ENCODE peak calls at places on chromosomes 7 and 10, in six cellular contexts. G is GM13977, M is IMR-90, T is nephron progenitor cell, B is A549, H is left ventricle myocardium inferior. N is an unnamed sample.

GRCh38 chr7:127896683-127897082 is 134.6 kb downstream of the LRRC4 start:
- DNase-seq in G (no peak), M (no peak), T (no peak), B (no peak), H (no peak), N (no peak)

GRCh38 chr10:29932991-29933390 is 126.4 kb downstream of the JCAD start:
- DNase-seq in G (no peak), M (no peak), T (no peak), B (no peak), H (no peak), N (no peak)

GRCh38 chr10:24255907-24256306 is 47.0 kb downstream of the KIAA1217 start:
- DNase-seq in G (no peak), M (no peak), T (no peak), B (no peak), H (peak; percentile 40), N (no peak)

GRCh38 chr10:73998623-73999622 is 1.0 kb downstream of the VCL start:
- DNase-seq in G (no peak), M (peak; percentile 86), T (peak; percentile 63), B (peak; percentile 86), H (peak; percentile 47), N (peak; percentile 76)

GRCh38 chr10:23402856-23403255 is 36.0 kb upstream of the OTUD1 start:
- DNase-seq in G (no peak), M (no peak), T (no peak), B (no peak), H (no peak), N (no peak)

GRCh38 chr10:44992070-44992731 is 8.5 kb upstream of the ZNF22 start:
- DNase-seq in G (no peak), M (no peak), T (no peak), B (no peak), H (no peak), N (no peak)

GRCh38 chr7:108330237-108330636 is 126.0 kb downstream of the NRCAM start:
- DNase-seq in G (no peak), M (no peak), T (no peak), B (no peak), H (no peak), N (no peak)

GRCh38 chr10:89369142-89370105 is 8.4 kb upstream of the IFIT1B start:
- DNase-seq in G (peak; percentile 50), M (peak; percentile 60), T (no peak), B (no peak), H (no peak), N (peak; percentile 70)

GRCh38 chr10:68156373-68157185 is 47.3 kb downstream of the MYPN start:
- DNase-seq in G (peak; percentile 31), M (peak; percentile 76), T (peak; percentile 45), B (peak; percentile 35), H (no peak), N (no peak)

GRCh38 chr7:45648671-45648995 is 74.5 kb downstream of the ADCY1 start:
- DNase-seq in G (no peak), M (no peak), T (no peak), B (no peak), H (no peak), N (no peak)

GRCh38 chr10:73096041-73096451 is 620 bp downstream of the P4HA1 start:
- DNase-seq in G (peak; percentile 66), M (peak; percentile 60), T (peak; percentile 67), B (peak; percentile 60), H (peak; percentile 68), N (peak; percentile 85)

GRCh38 chr7:105866124-105866801 is 10.1 kb downstream of the ATXN7L1 start:
- DNase-seq in G (no peak), M (no peak), T (no peak), B (no peak), H (no peak), N (no peak)

GRCh38 chr7:69219381-69219780 is 378.9 kb upstream of the AUTS2 start:
- DNase-seq in G (no peak), M (no peak), T (no peak), B (no peak), H (no peak), N (no peak)

GRCh38 chr10:16732376-16732775 is 84.8 kb downstream of the RSU1 start:
- DNase-seq in G (no peak), M (peak; percentile 27), T (no peak), B (no peak), H (no peak), N (no peak)

GRCh38 chr7:157429001-157429679 is 92.3 kb downstream of the DNAJB6 start:
- DNase-seq in G (no peak), M (no peak), T (no peak), B (no peak), H (peak; percentile 7), N (no peak)

GRCh38 chr10:112269266-112269665 is 13.9 kb upstream of the TECTB start:
- DNase-seq in G (peak; percentile 10), M (peak; percentile 69), T (no peak), B (no peak), H (no peak), N (no peak)

GRCh38 chr7:91356915-91357314 is 92.7 kb downstream of the FZD1 start:
- DNase-seq in G (no peak), M (no peak), T (no peak), B (no peak), H (no peak), N (no peak)

GRCh38 chr7:100897111-100897608 is 1.5 kb upstream of the ACHE start:
- DNase-seq in G (peak; percentile 68), M (no peak), T (peak; percentile 79), B (no peak), H (peak; percentile 44), N (peak; percentile 70)

GRCh38 chr7:97480700-97481410 is 251.0 kb upstream of the TAC1 start:
- DNase-seq in G (no peak), M (no peak), T (no peak), B (no peak), H (no peak), N (no peak)

GRCh38 chr7:5296627-5297226 is 14.0 kb downstream of the SLC29A4 start:
- DNase-seq in G (peak; percentile 86), M (no peak), T (peak; percentile 91), B (no peak), H (no peak), N (peak; percentile 27)

GRCh38 chr7:5295039-5296014 is 12.6 kb downstream of the SLC29A4 start:
- DNase-seq in G (no peak), M (no peak), T (no peak), B (no peak), H (no peak), N (no peak)

GRCh38 chr7:5294169-5294987 is 11.6 kb downstream of the SLC29A4 start:
- DNase-seq in G (no peak), M (no peak), T (no peak), B (no peak), H (no peak), N (no peak)

GRCh38 chr7:5300366-5300765 is 17.6 kb downstream of the SLC29A4 start:
- DNase-seq in G (no peak), M (no peak), T (no peak), B (no peak), H (no peak), N (no peak)

DNA sequence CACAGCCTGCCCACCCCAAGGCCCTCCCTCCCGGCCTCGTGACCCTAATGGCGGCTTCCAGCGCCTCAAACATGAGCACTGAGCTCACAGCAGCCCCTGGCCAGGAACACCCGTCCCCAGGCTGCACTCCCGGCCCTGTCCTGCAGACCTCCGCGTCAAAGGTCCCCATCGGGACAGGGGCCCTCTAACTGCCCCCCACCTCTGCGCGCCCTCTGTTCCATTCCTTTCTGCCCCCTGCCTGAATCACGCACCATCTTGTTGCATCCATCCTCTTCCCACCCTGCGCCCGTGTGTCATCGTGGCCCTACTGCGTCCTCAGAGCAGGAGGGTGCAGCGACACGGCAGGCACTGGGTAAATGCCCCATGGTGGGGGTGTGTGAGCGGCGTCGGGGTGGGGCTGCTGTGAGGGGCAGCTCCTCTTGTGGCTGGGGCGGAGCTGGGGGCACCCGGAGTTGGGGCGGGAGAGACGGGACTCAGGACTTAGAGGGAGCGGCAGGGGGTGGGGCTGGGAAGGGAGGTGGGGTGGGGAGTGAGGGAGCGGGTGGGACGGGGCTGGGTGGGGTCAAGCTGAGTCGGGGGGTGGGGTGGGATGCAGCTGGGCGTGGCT is 13.4 kb downstream of the SLC29A4 start:
- DNase-seq in G (no peak), M (no peak), T (peak; percentile 25), B (no peak), H (no peak), N (no peak)
- TF ChIP-seq CTCF in G (no peak), M (no peak), T (no peak), B (no peak), H (no peak), N (no peak)

DNA sequence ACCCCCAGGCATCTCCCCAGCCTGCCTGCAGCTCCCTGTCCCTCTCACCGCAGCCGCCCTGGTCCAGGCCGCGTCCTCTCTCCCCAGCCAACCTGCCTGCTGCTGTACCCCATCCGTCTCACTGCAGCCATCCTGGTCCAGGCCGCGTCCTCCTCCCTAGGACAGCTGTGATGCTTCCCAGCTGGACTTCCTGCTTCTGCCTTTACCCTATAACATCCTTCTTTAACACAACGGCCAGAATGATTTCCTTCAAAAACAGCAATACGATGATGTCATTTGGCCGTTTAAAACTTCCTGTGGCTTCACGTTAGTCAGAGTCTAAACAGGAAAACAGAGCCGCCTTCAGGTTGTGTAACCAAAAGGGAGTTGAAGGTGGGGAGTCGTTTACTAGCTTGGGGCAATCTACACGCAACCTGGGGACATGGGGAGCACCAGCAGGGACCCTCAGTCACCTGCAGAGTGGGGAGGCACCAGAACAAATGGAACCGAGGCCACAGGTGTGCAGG is 32.2 kb upstream of the ZFAND2A start:
- DNase-seq in G (peak; percentile 56), M (peak; percentile 95), T (no peak), B (no peak), H (no peak), N (no peak)
- TF ChIP-seq CTCF in G (no peak), M (no peak), T (no peak), B (no peak), H (no peak), N (no peak)

GRCh38 chr7:139180700-139181311 is 50.2 kb upstream of the UBN2 start:
- DNase-seq in G (no peak), M (peak; percentile 37), T (no peak), B (no peak), H (no peak), N (no peak)

GRCh38 chr7:139172775-139173174 is 58.3 kb upstream of the UBN2 start:
- DNase-seq in G (no peak), M (no peak), T (no peak), B (no peak), H (no peak), N (no peak)

GRCh38 chr7:139182363-139182762 is 48.7 kb upstream of the UBN2 start:
- DNase-seq in G (no peak), M (no peak), T (no peak), B (no peak), H (no peak), N (no peak)

GRCh38 chr7:139181404-139181803 is 49.6 kb upstream of the UBN2 start:
- DNase-seq in G (no peak), M (peak; percentile 38), T (no peak), B (no peak), H (no peak), N (no peak)

DNA sequence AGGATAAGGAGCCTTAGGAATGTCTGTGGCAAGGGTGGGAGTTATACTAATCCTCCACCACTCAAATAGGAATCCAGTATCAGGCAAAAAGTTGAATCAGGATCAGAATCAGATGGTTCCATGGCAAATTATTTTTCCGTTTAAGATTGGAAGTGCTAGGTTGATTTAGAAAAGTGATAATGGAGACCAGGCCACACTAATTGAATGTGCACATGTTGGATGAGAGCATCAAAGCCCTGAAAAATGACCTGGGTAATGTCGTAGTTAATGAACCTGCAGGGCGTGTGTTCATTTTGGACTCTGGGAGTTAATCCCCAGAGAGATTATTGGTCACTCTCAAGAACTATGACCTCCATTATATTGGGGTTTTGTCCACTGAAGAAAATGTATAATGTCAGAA is 53.3 kb upstream of the UBN2 start:
- DNase-seq in G (no peak), M (no peak), T (no peak), B (no peak), H (no peak), N (no peak)
- TF ChIP-seq CTCF in G (no peak), M (no peak), T (no peak), B (no peak), H (no peak), N (no peak)

GRCh38 chr10:99395750-99396445 is 34.5 kb downstream of the GOT1 start:
- DNase-seq in G (no peak), M (peak; percentile 83), T (no peak), B (no peak), H (no peak), N (no peak)
- TF ChIP-seq CTCF in G (no peak), M (no peak), T (no peak), B (no peak), H (no peak), N (no peak)